ENCODE peak calls at places on chromosomes 7 and 10, in five cellular contexts. B is fibroblast of lung, T is cardiac muscle cell, L is tibial artery, Z is tibial nerve. Q is an unnamed sample. For H3K9me3, the result is how much of the 10 kb centered on the place peaks cover.

GRCh38 chr10:8221481-8221880 is 167.0 kb downstream of the GATA3 start:
- DNase-seq in Z (peak), L (no peak), T (no peak), B (no peak), Q (no peak)

GRCh38 chr10:13614530-13615332 is 28.0 kb downstream of the PRPF18 start:
- DNase-seq in T (peak), B (peak), L (peak), Z (no peak), Q (no peak)

GRCh38 chr10:117221156-117221711 is 19.7 kb upstream of the SLC18A2 start:
- DNase-seq in L (no peak), B (no peak), T (no peak), Z (no peak), Q (no peak)

GRCh38 chr7:105600720-105601550 is 19.6 kb upstream of the EFCAB10 start:
- DNase-seq in Z (no peak), T (no peak), B (no peak), L (no peak), Q (no peak)

GRCh38 chr7:12647364-12648219 is 39.8 kb upstream of the ARL4A start:
- DNase-seq in Z (no peak), L (no peak), B (peak), T (no peak), Q (no peak)

GRCh38 chr7:103605640-103606039 is 159.6 kb upstream of the SLC26A5 start:
- DNase-seq in Z (no peak), L (no peak), T (no peak), B (no peak), Q (no peak)

GRCh38 chr10:119368581-119368980 is 161.2 kb downstream of the GRK5 start:
- DNase-seq in Z (no peak), T (no peak), B (no peak), L (no peak), Q (no peak)

GRCh38 chr7:43869018-43869897 is at the start of gene MRPS24:
- DNase-seq in L (peak), Z (peak), T (peak), B (peak), Q (peak)

GRCh38 chr7:6299774-6300173 is 27.4 kb upstream of the CYTH3 start:
- DNase-seq in T (no peak), L (no peak), B (no peak), Z (no peak), Q (no peak)

GRCh38 chr7:39754326-39755120 is 131.2 kb downstream of the RALA start:
- DNase-seq in T (no peak), L (no peak), Z (no peak), B (peak), Q (no peak)

GRCh38 chr7:45026984-45027773 is 27.2 kb downstream of the CCM2 start:
- DNase-seq in Z (no peak), T (no peak), L (peak), B (peak), Q (no peak)

GRCh38 chr10:91032614-91033248 is 111.8 kb upstream of the ANKRD1 start:
- DNase-seq in B (peak), L (peak), T (no peak), Z (peak), Q (peak)

GRCh38 chr10:93425861-93426260 is 56.3 kb downstream of the MYOF start:
- DNase-seq in T (no peak), L (no peak), Z (no peak), B (no peak), Q (no peak)

GRCh38 chr10:29648114-29648982 is 13.6 kb upstream of the SVIL start:
- DNase-seq in T (no peak), B (peak), Z (peak), L (no peak), Q (no peak)

GRCh38 chr7:140876519-140877248 is 48.0 kb downstream of the BRAF start:
- DNase-seq in T (no peak), Z (no peak), L (no peak), B (peak), Q (no peak)

GRCh38 chr10:32332299-32332750 is 14.6 kb downstream of the EPC1 start:
- DNase-seq in Z (no peak), L (no peak), T (no peak), B (peak), Q (no peak)

GRCh38 chr10:15585303-15585715 is 134.4 kb downstream of the ITGA8 start:
- DNase-seq in L (peak), T (peak), B (peak), Z (peak), Q (peak)

GRCh38 chr7:36036590-36036989 is 116.5 kb upstream of the EEPD1 start:
- DNase-seq in B (no peak), Z (no peak), L (no peak), T (peak), Q (no peak)

GRCh38 chr10:113578766-113579165 is 25.9 kb downstream of the HABP2 start:
- DNase-seq in B (no peak), T (no peak), Z (no peak), L (no peak), Q (no peak)

GRCh38 chr10:91700788-91701444 is 68.0 kb upstream of the PPP1R3C start:
- DNase-seq in Z (no peak), L (no peak), T (no peak), B (peak), Q (no peak)

GRCh38 chr7:20114463-20114862 is 102.7 kb downstream of the MACC1 start:
- DNase-seq in Z (no peak), T (no peak), L (no peak), B (peak), Q (no peak)

GRCh38 chr10:77328272-77328816 is 309.3 kb downstream of the KCNMA1 start:
- DNase-seq in T (peak), B (peak), Z (no peak), L (no peak), Q (no peak)

GRCh38 chr10:381346-381745 is 246.1 kb downstream of the ZMYND11 start:
- DNase-seq in T (no peak), B (no peak), L (peak), Z (no peak), Q (no peak)

GRCh38 chr7:141674702-141675101 is 27.3 kb downstream of the DENND11 start:
- DNase-seq in Z (no peak), L (no peak), B (no peak), T (no peak), Q (no peak)

GRCh38 chr7:80675090-80675489 is 36.6 kb downstream of the CD36 start:
- DNase-seq in Z (no peak), L (no peak), T (no peak), B (no peak), Q (no peak)

GRCh38 chr7:77328669-77329068 is 87.5 kb downstream of the GSAP start:
- DNase-seq in T (no peak), Z (no peak), L (no peak), B (peak), Q (no peak)

GRCh38 chr10:21514808-21515580 is 10.5 kb downstream of the SKIDA1 start:
- DNase-seq in T (no peak), Z (no peak), B (peak), L (no peak), Q (no peak)

GRCh38 chr7:129188372-129188891 is at the start of gene SMO:
- DNase-seq in L (no peak), B (peak), T (peak), Z (no peak), Q (no peak)

GRCh38 chr10:118467200-118467599 is 125.1 kb upstream of the FAM204A start:
- DNase-seq in Z (no peak), T (no peak), L (no peak), B (no peak), Q (no peak)

GRCh38 chr7:44112997-44113763 is 9.0 kb downstream of the AEBP1 start:
- DNase-seq in T (no peak), L (no peak), B (no peak), Z (no peak), Q (no peak)

GRCh38 chr7:104217620-104218019 is 9.8 kb upstream of the ORC5 start:
- DNase-seq in Z (no peak), B (no peak), L (no peak), T (no peak), Q (no peak)

GRCh38 chr7:1672851-1673486 is 2.9 kb downstream of the ELFN1 start:
- DNase-seq in T (no peak), Z (no peak), B (no peak), L (peak), Q (no peak)

GRCh38 chr10:93897070-93897797 is 3.5 kb downstream of the SLC35G1 start:
- DNase-seq in Z (no peak), T (no peak), L (no peak), B (no peak), Q (no peak)

GRCh38 chr7:45708046-45708950 is 134.1 kb downstream of the ADCY1 start:
- DNase-seq in Z (no peak), B (no peak), L (peak), T (no peak), Q (peak)

GRCh38 chr10:71933651-71934050 is 30.5 kb upstream of the CHST3 start:
- DNase-seq in B (no peak), T (no peak), Z (no peak), L (no peak), Q (no peak)
- H3K9me3 ChIP-seq in B (under half), T (under half), Z (under half), L (under half), Q (under half)

GRCh38 chr7:42617071-42617705 is 294.7 kb downstream of the C7orf25 start:
- DNase-seq in B (peak), Z (no peak), T (no peak), L (peak), Q (no peak)
- TF ChIP-seq CTCF in B (no peak), Z (no peak), T (no peak), L (peak), Q (no peak)

DNA sequence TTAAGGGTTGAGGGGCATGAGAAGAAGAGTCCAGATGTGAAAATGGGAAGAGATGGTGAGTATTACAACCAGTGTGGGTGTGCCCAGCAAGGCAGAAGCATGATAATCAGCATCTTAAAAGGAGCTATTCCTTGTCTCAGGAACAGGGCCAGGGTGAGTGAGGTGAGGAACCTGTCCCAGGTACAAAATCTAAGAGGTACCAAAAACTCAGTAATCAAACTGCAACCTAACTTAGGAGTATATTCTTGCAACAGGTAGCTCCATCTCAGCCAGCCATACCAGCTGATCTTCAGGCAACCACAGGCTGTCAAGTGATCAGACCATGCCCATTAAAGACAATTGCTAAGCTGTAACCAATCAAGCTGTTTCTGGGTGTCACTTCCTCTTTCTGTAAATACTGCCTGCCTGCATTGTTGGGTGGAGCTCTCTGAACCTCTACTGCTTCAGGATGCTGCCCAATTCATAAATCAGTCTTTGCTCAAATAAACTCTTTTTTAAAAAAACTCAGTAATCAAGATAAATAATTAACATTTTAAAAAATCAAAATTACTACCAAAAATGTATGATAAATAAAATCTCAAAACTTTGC is 7.4 kb downstream of the KEL start:
- DNase-seq in L (no peak), Z (no peak), B (no peak), T (no peak), Q (no peak)
- H3K9me3 ChIP-seq in L (under half), Z (under half), B (under half), T (under half), Q (under half)

GRCh38 chr10:133096616-133097269 is 9.0 kb downstream of the ADGRA1 start:
- DNase-seq in L (no peak), T (no peak), Z (no peak), B (no peak), Q (no peak)
- TF ChIP-seq CTCF in L (no peak), T (no peak), Z (no peak), B (no peak), Q (no peak)

DNA sequence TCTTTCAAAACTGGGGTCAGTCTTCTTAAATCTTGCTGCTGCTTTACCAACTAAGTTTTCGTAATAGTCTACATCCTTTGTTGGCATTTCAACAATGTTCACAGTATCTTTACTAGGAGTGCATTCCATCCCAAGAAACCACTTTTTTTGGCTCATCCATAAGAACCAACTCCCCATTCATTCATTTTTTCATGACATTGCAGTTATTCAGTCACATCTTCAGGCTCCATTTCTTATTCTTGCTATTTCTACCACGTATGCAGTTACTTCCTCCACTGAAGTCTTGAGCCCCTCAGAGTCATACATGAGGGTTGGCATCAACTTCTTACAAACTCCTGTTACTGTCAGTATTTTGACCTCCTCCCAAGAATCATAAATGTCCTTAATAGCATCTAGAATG is 392.3 kb downstream of the DGKB start:
- DNase-seq in T (no peak), B (no peak), Z (no peak), L (no peak), Q (no peak)
- H3K9me3 ChIP-seq in T (under half), B (under half), Z (under half), L (under half), Q (under half)

GRCh38 chr7:157521061-157521731 is 184.4 kb downstream of the DNAJB6 start:
- DNase-seq in L (peak), T (no peak), B (no peak), Z (no peak), Q (peak)

GRCh38 chr7:157519246-157519645 is 182.4 kb downstream of the DNAJB6 start:
- DNase-seq in B (no peak), T (no peak), L (peak), Z (no peak), Q (peak)

GRCh38 chr7:157520249-157520648 is 183.4 kb downstream of the DNAJB6 start:
- DNase-seq in B (no peak), L (peak), Z (no peak), T (no peak), Q (peak)

GRCh38 chr7:157518514-157519175 is 181.8 kb downstream of the DNAJB6 start:
- DNase-seq in L (peak), T (no peak), B (no peak), Z (no peak), Q (peak)

GRCh38 chr7:157519798-157520244 is 183.0 kb downstream of the DNAJB6 start:
- DNase-seq in B (no peak), L (peak), Z (no peak), T (no peak), Q (peak)
- TF ChIP-seq CTCF in B (no peak), L (no peak), Z (no peak), T (no peak), Q (no peak)

GRCh38 chr7:153584132-153584531 is 468.1 kb upstream of the DPP6 start:
- DNase-seq in L (no peak), Z (no peak), B (no peak), T (no peak), Q (no peak)
- H3K9me3 ChIP-seq in L (under half), Z (under half), B (under half), T (under half), Q (under half)

GRCh38 chr10:86349474-86349873 is 17.1 kb downstream of the GRID1 start:
- DNase-seq in L (no peak), Z (no peak), B (no peak), T (peak), Q (no peak)
- TF ChIP-seq CTCF in L (no peak), Z (no peak), B (no peak), T (peak), Q (no peak)

GRCh38 chr7:42522227-42522991 is 285.4 kb upstream of the GLI3 start:
- DNase-seq in L (no peak), T (peak), Z (peak), B (peak), Q (no peak)
- H3K9me3 ChIP-seq in L (under half), T (under half), Z (under half), B (under half), Q (under half)

GRCh38 chr10:131854579-131855335 is 46.1 kb upstream of the PPP2R2D start:
- DNase-seq in Z (no peak), L (peak), T (no peak), B (no peak), Q (no peak)
- TF ChIP-seq CTCF in Z (no peak), L (no peak), T (no peak), B (no peak), Q (no peak)